ENCODE peak calls at places on chromosomes 4 and X, in ten cellular contexts. One of them, this sample, is unnamed.

GRCh38 chrX:72128183-72128834 is 3.4 kb downstream of the RTL5 start:
- DNase-seq in Jurkat, Clone E6-1: no peak
- DNase-seq in bronchial epithelial cell: no peak
- DNase-seq in NCI-H510A treated with DMSO at 0.1 percent for 48 hours: no peak
- DNase-seq in body of pancreas: no peak
- DNase-seq in stimulated activated naive CD8-positive, alpha-beta T cell treated with anti-CD3 and anti-CD28 coated beads, Interleukin-15, Interleukin-2, amounts not matched to agents 100 U/mL and 50 U/mL, for 24 hours: no peak
- DNase-seq in NT2/D1: no peak
- DNase-seq in foreskin fibroblast: no peak
- DNase-seq in COR-L47: no peak
- DNase-seq in T-helper 17 cell: no peak
- DNase-seq in this sample: no peak

GRCh38 chr4:19152264-19152663 is 1099.4 kb upstream of the SLIT2 start:
- DNase-seq in NT2/D1: no peak
- DNase-seq in foreskin fibroblast: no peak
- DNase-seq in bronchial epithelial cell: no peak
- DNase-seq in stimulated activated naive CD8-positive, alpha-beta T cell treated with anti-CD3 and anti-CD28 coated beads, Interleukin-15, Interleukin-2, amounts not matched to agents 100 U/mL and 50 U/mL, for 24 hours: no peak
- DNase-seq in Jurkat, Clone E6-1: no peak
- DNase-seq in COR-L47: no peak
- DNase-seq in T-helper 17 cell: no peak
- DNase-seq in body of pancreas: no peak
- DNase-seq in NCI-H510A treated with DMSO at 0.1 percent for 48 hours: no peak
- DNase-seq in this sample: no peak

GRCh38 chr4:25857403-25857802 is 5.4 kb downstream of the SEL1L3 start:
- DNase-seq in COR-L47: no peak
- DNase-seq in NCI-H510A treated with DMSO at 0.1 percent for 48 hours: no peak
- DNase-seq in T-helper 17 cell: no peak
- DNase-seq in NT2/D1: no peak
- DNase-seq in body of pancreas: no peak
- DNase-seq in foreskin fibroblast: no peak
- DNase-seq in bronchial epithelial cell: no peak
- DNase-seq in Jurkat, Clone E6-1: no peak
- DNase-seq in stimulated activated naive CD8-positive, alpha-beta T cell treated with anti-CD3 and anti-CD28 coated beads, Interleukin-15, Interleukin-2, amounts not matched to agents 100 U/mL and 50 U/mL, for 24 hours: no peak
- DNase-seq in this sample: no peak

GRCh38 chr4:139014391-139015268 is 951 bp upstream of the NOCT start:
- DNase-seq in Jurkat, Clone E6-1: no peak
- DNase-seq in body of pancreas: peak
- DNase-seq in NT2/D1: no peak
- DNase-seq in foreskin fibroblast: peak
- DNase-seq in T-helper 17 cell: no peak
- DNase-seq in bronchial epithelial cell: peak
- DNase-seq in COR-L47: peak
- DNase-seq in NCI-H510A treated with DMSO at 0.1 percent for 48 hours: peak
- DNase-seq in stimulated activated naive CD8-positive, alpha-beta T cell treated with anti-CD3 and anti-CD28 coated beads, Interleukin-15, Interleukin-2, amounts not matched to agents 100 U/mL and 50 U/mL, for 24 hours: no peak
- DNase-seq in this sample: peak

GRCh38 chr4:169208516-169208915 is 62.2 kb downstream of the SH3RF1 start:
- DNase-seq in body of pancreas: no peak
- DNase-seq in NCI-H510A treated with DMSO at 0.1 percent for 48 hours: no peak
- DNase-seq in bronchial epithelial cell: peak
- DNase-seq in NT2/D1: no peak
- DNase-seq in foreskin fibroblast: peak
- DNase-seq in stimulated activated naive CD8-positive, alpha-beta T cell treated with anti-CD3 and anti-CD28 coated beads, Interleukin-15, Interleukin-2, amounts not matched to agents 100 U/mL and 50 U/mL, for 24 hours: no peak
- DNase-seq in COR-L47: no peak
- DNase-seq in Jurkat, Clone E6-1: no peak
- DNase-seq in T-helper 17 cell: no peak
- DNase-seq in this sample: no peak

GRCh38 chrX:150548684-150549083 is 19.7 kb upstream of the MTM1 start:
- DNase-seq in bronchial epithelial cell: peak
- DNase-seq in COR-L47: no peak
- DNase-seq in NT2/D1: no peak
- DNase-seq in foreskin fibroblast: peak
- DNase-seq in stimulated activated naive CD8-positive, alpha-beta T cell treated with anti-CD3 and anti-CD28 coated beads, Interleukin-15, Interleukin-2, amounts not matched to agents 100 U/mL and 50 U/mL, for 24 hours: no peak
- DNase-seq in NCI-H510A treated with DMSO at 0.1 percent for 48 hours: no peak
- DNase-seq in Jurkat, Clone E6-1: no peak
- DNase-seq in body of pancreas: no peak
- DNase-seq in T-helper 17 cell: no peak
- DNase-seq in this sample: peak

GRCh38 chrX:75968293-75968692 is 183.2 kb upstream of the MAGEE2 start:
- DNase-seq in stimulated activated naive CD8-positive, alpha-beta T cell treated with anti-CD3 and anti-CD28 coated beads, Interleukin-15, Interleukin-2, amounts not matched to agents 100 U/mL and 50 U/mL, for 24 hours: no peak
- DNase-seq in NT2/D1: no peak
- DNase-seq in bronchial epithelial cell: no peak
- DNase-seq in T-helper 17 cell: no peak
- DNase-seq in foreskin fibroblast: no peak
- DNase-seq in NCI-H510A treated with DMSO at 0.1 percent for 48 hours: no peak
- DNase-seq in Jurkat, Clone E6-1: no peak
- DNase-seq in body of pancreas: no peak
- DNase-seq in COR-L47: no peak
- DNase-seq in this sample: no peak

GRCh38 chrX:144896323-144896722 is 351.0 kb upstream of the SPANXN1 start:
- DNase-seq in bronchial epithelial cell: peak
- DNase-seq in Jurkat, Clone E6-1: no peak
- DNase-seq in NT2/D1: no peak
- DNase-seq in stimulated activated naive CD8-positive, alpha-beta T cell treated with anti-CD3 and anti-CD28 coated beads, Interleukin-15, Interleukin-2, amounts not matched to agents 100 U/mL and 50 U/mL, for 24 hours: no peak
- DNase-seq in NCI-H510A treated with DMSO at 0.1 percent for 48 hours: no peak
- DNase-seq in T-helper 17 cell: no peak
- DNase-seq in body of pancreas: no peak
- DNase-seq in foreskin fibroblast: no peak
- DNase-seq in COR-L47: peak
- DNase-seq in this sample: no peak

GRCh38 chr4:30837131-30837539 is 117.0 kb downstream of the PCDH7 start:
- DNase-seq in bronchial epithelial cell: no peak
- DNase-seq in NCI-H510A treated with DMSO at 0.1 percent for 48 hours: no peak
- DNase-seq in Jurkat, Clone E6-1: no peak
- DNase-seq in T-helper 17 cell: no peak
- DNase-seq in stimulated activated naive CD8-positive, alpha-beta T cell treated with anti-CD3 and anti-CD28 coated beads, Interleukin-15, Interleukin-2, amounts not matched to agents 100 U/mL and 50 U/mL, for 24 hours: no peak
- DNase-seq in COR-L47: no peak
- DNase-seq in foreskin fibroblast: no peak
- DNase-seq in NT2/D1: peak
- DNase-seq in body of pancreas: no peak
- DNase-seq in this sample: no peak

GRCh38 chrX:25002658-25003015 is 13.1 kb downstream of the ARX start:
- DNase-seq in stimulated activated naive CD8-positive, alpha-beta T cell treated with anti-CD3 and anti-CD28 coated beads, Interleukin-15, Interleukin-2, amounts not matched to agents 100 U/mL and 50 U/mL, for 24 hours: no peak
- DNase-seq in NCI-H510A treated with DMSO at 0.1 percent for 48 hours: no peak
- DNase-seq in T-helper 17 cell: no peak
- DNase-seq in COR-L47: no peak
- DNase-seq in foreskin fibroblast: no peak
- DNase-seq in body of pancreas: no peak
- DNase-seq in bronchial epithelial cell: no peak
- DNase-seq in Jurkat, Clone E6-1: no peak
- DNase-seq in NT2/D1: no peak
- DNase-seq in this sample: no peak

GRCh38 chr4:173288296-173288695 is 45.9 kb downstream of the HMGB2 start:
- DNase-seq in NCI-H510A treated with DMSO at 0.1 percent for 48 hours: no peak
- DNase-seq in stimulated activated naive CD8-positive, alpha-beta T cell treated with anti-CD3 and anti-CD28 coated beads, Interleukin-15, Interleukin-2, amounts not matched to agents 100 U/mL and 50 U/mL, for 24 hours: peak
- DNase-seq in foreskin fibroblast: peak
- DNase-seq in body of pancreas: peak
- DNase-seq in Jurkat, Clone E6-1: peak
- DNase-seq in NT2/D1: peak
- DNase-seq in bronchial epithelial cell: peak
- DNase-seq in COR-L47: no peak
- DNase-seq in T-helper 17 cell: peak
- DNase-seq in this sample: peak

GRCh38 chr4:24971192-24971591 is 58.4 kb upstream of the CCDC149 start:
- DNase-seq in COR-L47: peak
- DNase-seq in T-helper 17 cell: no peak
- DNase-seq in foreskin fibroblast: no peak
- DNase-seq in NT2/D1: no peak
- DNase-seq in Jurkat, Clone E6-1: no peak
- DNase-seq in NCI-H510A treated with DMSO at 0.1 percent for 48 hours: no peak
- DNase-seq in bronchial epithelial cell: peak
- DNase-seq in stimulated activated naive CD8-positive, alpha-beta T cell treated with anti-CD3 and anti-CD28 coated beads, Interleukin-15, Interleukin-2, amounts not matched to agents 100 U/mL and 50 U/mL, for 24 hours: no peak
- DNase-seq in body of pancreas: peak
- DNase-seq in this sample: no peak

GRCh38 chr4:53617101-53617680 is 25.9 kb upstream of the LNX1 start:
- DNase-seq in body of pancreas: no peak
- DNase-seq in COR-L47: no peak
- DNase-seq in bronchial epithelial cell: no peak
- DNase-seq in stimulated activated naive CD8-positive, alpha-beta T cell treated with anti-CD3 and anti-CD28 coated beads, Interleukin-15, Interleukin-2, amounts not matched to agents 100 U/mL and 50 U/mL, for 24 hours: no peak
- DNase-seq in NCI-H510A treated with DMSO at 0.1 percent for 48 hours: peak
- DNase-seq in foreskin fibroblast: no peak
- DNase-seq in T-helper 17 cell: no peak
- DNase-seq in Jurkat, Clone E6-1: no peak
- DNase-seq in NT2/D1: no peak
- DNase-seq in this sample: no peak

This sample was measured in AG08396.